ENCODE peak calls at places on chromosomes 5 and 9, in five cellular contexts. H is epithelial cell of proximal tubule, G is choroid plexus epithelial cell, T is esophagus squamous epithelium, B is retinal pigment epithelial cell. W is an unnamed sample.
A peak's percentile ranks its signal among the peaks of the same experiment; 100 is the strongest.

GRCh38 chr5:38878391-38879090 is 32.7 kb downstream of the OSMR start:
- DNase-seq in B (no peak), H (no peak), T (no peak), G (peak; percentile 25), W (no peak)

GRCh38 chr5:78544531-78545200 is 103.9 kb downstream of the LHFPL2 start:
- DNase-seq in H (no peak), G (peak; percentile 96), T (no peak), B (no peak), W (no peak)

GRCh38 chr5:2133080-2133479 is 250.4 kb upstream of the IRX4 start:
- DNase-seq in T (no peak), G (peak; percentile 72), H (no peak), B (no peak), W (no peak)

GRCh38 chr5:160230686-160231527 is 1.6 kb downstream of the FABP6 start:
- DNase-seq in B (no peak), H (peak; percentile 61), G (peak; percentile 37), T (no peak), W (peak; percentile 75)

GRCh38 chr5:39437469-39437868 is 12.7 kb upstream of the DAB2 start:
- DNase-seq in B (no peak), H (peak; percentile 82), T (no peak), G (peak; percentile 55), W (peak; percentile 19)

GRCh38 chr9:78296208-78296892 is 575 bp upstream of the PSAT1 start:
- DNase-seq in G (peak; percentile 48), B (no peak), H (no peak), T (no peak), W (peak; percentile 55)

GRCh38 chr9:91163773-91164471 is 197.8 kb downstream of the AUH start:
- DNase-seq in H (no peak), T (no peak), G (no peak), B (no peak), W (no peak)

GRCh38 chr5:71482132-71482531 is 26.7 kb downstream of the BDP1 start:
- DNase-seq in B (no peak), H (peak; percentile 32), T (no peak), G (peak; percentile 67), W (peak; percentile 75)

GRCh38 chr5:139689631-139690384 is 41.7 kb downstream of the CXXC5 start:
- DNase-seq in H (no peak), G (peak; percentile 65), B (no peak), T (no peak), W (peak; percentile 42)

GRCh38 chr5:117326997-117327396 is 752.4 kb upstream of the SEMA6A start:
- DNase-seq in T (no peak), H (no peak), G (no peak), B (no peak), W (no peak)

GRCh38 chr9:100525563-100525962 is 52.3 kb upstream of the CAVIN4 start:
- DNase-seq in T (no peak), H (no peak), G (no peak), B (no peak), W (peak; percentile 12)

GRCh38 chr9:79902937-79903600 is 331.3 kb downstream of the TLE4 start:
- DNase-seq in T (no peak), B (peak; percentile 99), G (no peak), H (no peak), W (no peak)

GRCh38 chr5:96026334-96027065 is 64.8 kb upstream of the ELL2 start:
- DNase-seq in H (no peak), T (no peak), G (no peak), B (no peak), W (peak; percentile 82)

GRCh38 chr5:172724658-172725183 is 46.3 kb downstream of the DUSP1 start:
- DNase-seq in T (no peak), B (no peak), G (no peak), H (no peak), W (no peak)

GRCh38 chr9:30382271-30382670 is 2002.2 kb upstream of the ACO1 start:
- DNase-seq in B (peak; percentile 21), G (peak; percentile 1), H (no peak), T (no peak), W (peak; percentile 57)

GRCh38 chr5:74017112-74017511 is 391.1 kb downstream of the ARHGEF28 start:
- DNase-seq in H (no peak), T (no peak), B (no peak), G (no peak), W (peak; percentile 94)

GRCh38 chr5:54247226-54247625 is 63.1 kb downstream of the ARL15 start:
- DNase-seq in G (no peak), B (no peak), T (no peak), H (no peak), W (no peak)

GRCh38 chr5:112784726-112785125 is 47.0 kb downstream of the APC start:
- DNase-seq in T (no peak), G (peak; percentile 70), H (no peak), B (peak; percentile 98), W (no peak)

DNA sequence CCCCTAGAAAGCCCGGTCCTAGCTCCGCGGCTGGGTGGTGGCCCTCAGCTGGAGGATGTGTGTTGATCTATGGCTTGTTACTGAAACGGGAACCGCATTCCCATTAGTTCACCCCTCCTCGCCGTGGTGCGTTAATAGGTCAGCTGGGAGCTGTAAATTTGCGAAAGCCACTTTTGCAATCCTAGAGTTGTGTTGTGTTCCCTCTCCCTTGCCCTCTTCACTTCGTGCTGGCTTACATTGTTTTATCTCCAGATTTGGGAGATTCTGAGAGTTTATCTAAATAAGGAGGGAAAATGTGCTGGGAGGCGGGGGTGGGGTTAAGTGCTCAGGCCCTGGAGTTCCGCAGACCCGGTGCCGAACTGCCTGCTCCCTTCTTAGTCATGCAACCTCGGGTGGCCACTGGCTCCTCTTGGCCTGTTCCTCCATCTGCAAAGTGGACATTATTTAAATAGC is 62.8 kb downstream of the HMCN2 start:
- DNase-seq in H (no peak), T (no peak), B (no peak), G (peak; percentile 52), W (no peak)
- TF ChIP-seq CTCF in H (no peak), T (no peak), B (no peak), G (no peak), W (no peak)

GRCh38 chr9:136092353-136092650 is 2.8 kb downstream of the NACC2 start:
- DNase-seq in T (no peak), G (no peak), H (no peak), B (no peak), W (no peak)

GRCh38 chr9:136090060-136090735 is 4.9 kb downstream of the NACC2 start:
- DNase-seq in B (no peak), T (no peak), G (no peak), H (no peak), W (no peak)

GRCh38 chr9:136089697-136090045 is 5.4 kb downstream of the NACC2 start:
- DNase-seq in H (no peak), B (no peak), G (peak; percentile 61), T (no peak), W (no peak)

GRCh38 chr9:136091582-136092352 is 3.3 kb downstream of the NACC2 start:
- DNase-seq in B (no peak), G (peak; percentile 23), H (no peak), T (no peak), W (peak; percentile 45)

DNA sequence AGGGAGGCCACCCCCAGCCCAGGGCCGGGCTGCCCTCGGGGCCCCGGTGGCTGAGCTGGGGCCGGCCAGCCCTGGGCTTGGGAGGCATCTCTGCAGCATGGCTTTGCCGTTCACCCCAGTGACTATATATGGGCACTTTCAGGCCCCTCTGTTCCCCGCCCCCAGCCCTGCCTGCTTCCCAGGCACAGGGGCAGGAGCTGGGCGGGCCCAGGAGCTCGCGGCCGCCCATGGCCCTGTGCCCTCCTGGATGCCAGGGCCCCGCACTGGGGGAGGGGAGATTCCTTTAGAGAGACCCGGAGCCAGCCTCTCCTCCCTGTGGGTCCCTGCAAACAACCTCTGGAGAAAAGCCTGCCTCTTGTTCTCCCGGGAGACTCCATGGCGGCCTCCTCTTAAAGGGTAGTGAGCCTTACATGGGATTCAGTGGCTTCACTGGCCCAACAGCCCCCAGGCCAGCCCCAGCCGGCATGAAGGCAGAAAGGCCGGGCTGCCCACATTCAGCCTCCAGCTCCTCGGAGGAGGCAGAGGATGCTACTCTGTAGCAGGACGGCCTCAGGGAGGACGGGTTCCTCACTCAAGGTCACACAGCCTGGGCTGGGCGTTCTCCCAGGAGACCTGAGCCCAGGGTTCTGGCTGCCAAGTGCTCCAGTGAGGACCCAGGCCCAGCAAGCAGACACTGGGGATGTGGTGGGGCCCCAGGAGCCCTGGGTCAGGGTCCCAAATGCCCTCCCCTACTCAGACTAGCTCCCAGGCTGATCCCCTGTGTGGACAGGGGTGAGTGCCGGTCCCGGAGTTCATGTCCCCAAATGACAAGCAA is 4.1 kb downstream of the NACC2 start:
- DNase-seq in G (no peak), H (no peak), B (no peak), T (no peak), W (no peak)
- H3K4me3 ChIP-seq in G (no peak overlapping the region), H (no peak overlapping the region), B (no peak overlapping the region), T (peak overlapping the region; percentile 10), W (no peak overlapping the region)

DNA sequence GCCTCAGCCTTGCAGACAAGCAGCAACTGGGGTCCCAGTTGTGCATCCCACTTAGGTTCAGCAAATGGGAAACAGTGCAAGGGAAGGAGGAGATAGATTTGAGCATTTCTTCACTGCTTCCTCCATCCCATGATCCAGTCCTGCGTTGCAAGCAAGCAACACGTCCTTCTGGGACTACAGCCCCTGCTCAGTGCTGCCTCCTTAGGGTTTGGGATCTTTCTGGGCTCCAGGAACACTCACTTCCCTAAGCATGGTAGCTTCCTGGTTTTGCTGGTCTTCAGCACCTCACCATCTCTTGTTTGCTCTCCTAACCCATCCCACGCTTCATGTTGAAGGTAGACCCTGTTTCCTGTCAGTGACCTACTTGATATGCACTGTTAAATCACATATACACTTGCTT is 444.7 kb downstream of the MED10 start:
- DNase-seq in H (no peak), T (no peak), G (no peak), B (no peak), W (no peak)
- TF ChIP-seq CTCF in H (no peak), T (no peak), G (no peak), B (no peak), W (no peak)

GRCh38 chr5:179624841-179625271 is 1.4 kb upstream of the HNRNPH1 start:
- DNase-seq in H (no peak), B (no peak), G (no peak), T (no peak), W (no peak)
- H3K4me3 ChIP-seq in H (peak overlapping the region; percentile 60), B (no peak overlapping the region), G (peak overlapping the region; percentile 72), T (no peak overlapping the region), W (no peak overlapping the region)

GRCh38 chr9:120905794-120906248 is 20.8 kb downstream of the TRAF1 start:
- DNase-seq in H (no peak), B (no peak), T (no peak), G (no peak), W (no peak)
- TF ChIP-seq CTCF in H (no peak), B (no peak), T (no peak), G (no peak), W (no peak)